ENCODE peak calls at places on chromosomes 7 and 10, in eight cellular contexts. H is neural progenitor cell, J is HCT116, B is GM23248, N is hepatocyte, T is fibroblast of lung, W is endothelial cell of umbilical vein, S is GM12878. V is an unnamed sample.
A peak's percentile ranks its signal among the peaks of the same experiment; 100 is the strongest.

GRCh38 chr10:44240766-44241165 is 144.1 kb downstream of the CXCL12 start:
- DNase-seq in B (peak; percentile 64), H (no peak), N (no peak), W (no peak), J (no peak), T (no peak), S (no peak), V (no peak)

GRCh38 chr10:78899996-78900714 is 168.6 kb upstream of the ZMIZ1 start:
- DNase-seq in H (no peak), B (no peak), T (no peak), J (no peak), N (peak; percentile 61), S (no peak), W (no peak), V (no peak)

GRCh38 chr7:79936281-79936983 is 198.2 kb upstream of the GNAI1 start:
- DNase-seq in B (no peak), J (no peak), T (no peak), S (no peak), N (no peak), W (no peak), H (no peak), V (peak; percentile 13)

GRCh38 chr10:42552188-42553063 is 85.9 kb downstream of the ZNF33B start:
- DNase-seq in B (peak; percentile 99), N (peak; percentile 98), H (peak; percentile 99), W (peak; percentile 98), J (peak; percentile 95), T (peak; percentile 97), S (peak; percentile 89), V (peak; percentile 99)

GRCh38 chr10:86295791-86296190 is 70.8 kb downstream of the GRID1 start:
- DNase-seq in N (no peak), B (no peak), S (no peak), J (no peak), W (no peak), H (no peak), T (no peak), V (no peak)

GRCh38 chr7:54345746-54346145 is 196.4 kb upstream of the VSTM2A start:
- DNase-seq in T (no peak), J (no peak), S (no peak), H (no peak), N (no peak), W (no peak), B (no peak), V (no peak)

GRCh38 chr7:4531236-4531635 is 150.9 kb upstream of the FOXK1 start:
- DNase-seq in H (no peak), T (no peak), B (no peak), N (no peak), S (no peak), J (no peak), W (no peak), V (no peak)

GRCh38 chr7:139853576-139854511 is 24.8 kb downstream of the TBXAS1 start:
- DNase-seq in T (peak; percentile 90), H (no peak), J (no peak), S (no peak), N (no peak), B (peak; percentile 92), W (no peak), V (peak; percentile 17)

GRCh38 chr7:156282816-156283215 is 357.8 kb upstream of the RNF32 start:
- DNase-seq in J (no peak), T (no peak), B (no peak), H (no peak), S (no peak), W (no peak), N (no peak), V (no peak)

GRCh38 chr10:104350146-104350635 is 3.4 kb upstream of the CFAP58 start:
- DNase-seq in S (peak; percentile 53), J (peak; percentile 70), W (peak; percentile 79), N (peak; percentile 74), B (peak; percentile 86), T (peak; percentile 85), H (peak; percentile 70), V (peak; percentile 72)

GRCh38 chr10:103630156-103630555 is 136.7 kb downstream of the NEURL1 start:
- DNase-seq in T (no peak), W (no peak), S (no peak), H (no peak), B (no peak), N (no peak), J (no peak), V (no peak)

GRCh38 chr7:75876126-75876881 is 2.5 kb upstream of the RHBDD2 start:
- DNase-seq in T (no peak), S (no peak), B (no peak), W (no peak), J (no peak), N (no peak), H (no peak), V (no peak)

GRCh38 chr10:88190123-88190522 is 326.7 kb downstream of the PTEN start:
- DNase-seq in W (no peak), H (no peak), T (no peak), J (no peak), B (no peak), S (no peak), N (no peak), V (no peak)

GRCh38 chr7:115183431-115184057 is 261.6 kb downstream of the MDFIC start:
- DNase-seq in T (no peak), W (no peak), H (no peak), B (no peak), S (no peak), J (no peak), N (no peak), V (no peak)

GRCh38 chr10:61992683-61993629 is 91.5 kb downstream of the ARID5B start:
- DNase-seq in W (peak; percentile 78), J (no peak), T (peak; percentile 98), N (peak; percentile 58), B (peak; percentile 93), H (no peak), S (peak; percentile 42), V (peak; percentile 50)

GRCh38 chr10:47026301-47027107 is 115.3 kb downstream of the PTPN20 start:
- DNase-seq in H (no peak), T (no peak), B (no peak), W (no peak), S (no peak), N (no peak), J (no peak), V (no peak)

GRCh38 chr10:124975977-124976514 is 34.1 kb downstream of the ZRANB1 start:
- DNase-seq in J (no peak), B (no peak), S (peak; percentile 48), H (no peak), W (peak; percentile 64), N (no peak), T (no peak), V (no peak)

GRCh38 chr7:92255308-92255707 is 9.5 kb downstream of the ANKIB1 start:
- DNase-seq in H (no peak), N (no peak), J (no peak), T (peak; percentile 91), B (peak; percentile 95), W (no peak), S (no peak), V (peak; percentile 59)

GRCh38 chr10:79176949-79177602 is 108.3 kb downstream of the ZMIZ1 start:
- DNase-seq in N (no peak), H (no peak), T (peak; percentile 20), J (no peak), S (no peak), W (peak; percentile 95), B (peak; percentile 66), V (no peak)

DNA sequence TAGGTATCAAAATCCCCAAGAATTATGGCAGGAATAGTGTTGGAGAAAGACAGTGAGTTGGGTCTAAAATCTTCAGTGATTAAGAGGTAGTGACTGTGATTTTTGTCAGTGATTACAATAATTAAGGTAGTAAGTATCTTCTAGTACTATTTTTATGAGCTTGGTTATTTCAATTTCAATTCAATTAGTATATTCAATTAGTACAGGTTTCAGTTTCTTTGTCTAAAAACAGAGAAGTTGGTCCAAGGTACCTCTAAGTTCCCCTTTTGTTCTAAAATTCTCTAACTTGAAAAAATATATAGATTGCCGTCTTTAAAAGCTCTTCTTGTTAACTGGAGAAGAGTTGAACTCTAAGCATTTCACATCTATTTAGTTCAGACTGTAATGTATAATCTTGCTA is 82.9 kb downstream of the OTUD1 start:
- DNase-seq in B (no peak), T (no peak), N (no peak), H (no peak), W (no peak), S (no peak), J (no peak), V (no peak)
- H2AFZ ChIP-seq in B (no peak overlapping the region), T (no peak overlapping the region), N (no peak overlapping the region), H (no peak overlapping the region), W (no peak overlapping the region), S (no peak overlapping the region), J (no peak overlapping the region), V (no peak overlapping the region)

GRCh38 chr7:25385731-25386136 is 157.4 kb upstream of the NPVF start:
- DNase-seq in J (no peak), S (no peak), N (no peak), H (no peak), B (no peak), T (no peak), W (no peak), V (no peak)
- H2AFZ ChIP-seq in J (no peak overlapping the region), S (no peak overlapping the region), N (no peak overlapping the region), H (no peak overlapping the region), B (no peak overlapping the region), T (no peak overlapping the region), W (no peak overlapping the region), V (no peak overlapping the region)

DNA sequence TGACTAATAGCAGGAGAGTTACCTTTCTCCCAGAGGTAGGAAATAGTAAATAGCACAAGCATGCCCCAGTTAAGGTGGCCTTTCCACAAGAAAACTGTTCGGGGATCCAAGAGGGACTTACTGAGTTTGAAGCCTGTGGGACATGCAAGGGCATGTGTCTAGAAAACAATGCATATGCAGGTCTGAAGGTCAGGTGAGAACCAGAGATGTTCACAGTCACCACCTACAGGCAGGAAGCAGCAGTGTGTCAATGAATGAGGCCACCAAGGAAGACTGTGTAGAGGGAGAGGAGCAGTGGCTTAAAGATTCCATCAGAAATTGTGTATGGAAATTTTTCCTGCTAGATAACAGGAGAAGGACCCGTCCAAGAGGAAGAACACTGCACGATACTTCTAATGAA is 66.0 kb downstream of the CALD1 start:
- DNase-seq in W (no peak), H (no peak), T (no peak), J (peak; percentile 38), B (no peak), S (peak; percentile 7), N (no peak), V (peak; percentile 35)
- H2AFZ ChIP-seq in W (no peak overlapping the region), H (no peak overlapping the region), T (no peak overlapping the region), J (peak overlapping the region; percentile 34), B (no peak overlapping the region), S (peak overlapping the region; percentile 16), N (no peak overlapping the region), V (no peak overlapping the region)

DNA sequence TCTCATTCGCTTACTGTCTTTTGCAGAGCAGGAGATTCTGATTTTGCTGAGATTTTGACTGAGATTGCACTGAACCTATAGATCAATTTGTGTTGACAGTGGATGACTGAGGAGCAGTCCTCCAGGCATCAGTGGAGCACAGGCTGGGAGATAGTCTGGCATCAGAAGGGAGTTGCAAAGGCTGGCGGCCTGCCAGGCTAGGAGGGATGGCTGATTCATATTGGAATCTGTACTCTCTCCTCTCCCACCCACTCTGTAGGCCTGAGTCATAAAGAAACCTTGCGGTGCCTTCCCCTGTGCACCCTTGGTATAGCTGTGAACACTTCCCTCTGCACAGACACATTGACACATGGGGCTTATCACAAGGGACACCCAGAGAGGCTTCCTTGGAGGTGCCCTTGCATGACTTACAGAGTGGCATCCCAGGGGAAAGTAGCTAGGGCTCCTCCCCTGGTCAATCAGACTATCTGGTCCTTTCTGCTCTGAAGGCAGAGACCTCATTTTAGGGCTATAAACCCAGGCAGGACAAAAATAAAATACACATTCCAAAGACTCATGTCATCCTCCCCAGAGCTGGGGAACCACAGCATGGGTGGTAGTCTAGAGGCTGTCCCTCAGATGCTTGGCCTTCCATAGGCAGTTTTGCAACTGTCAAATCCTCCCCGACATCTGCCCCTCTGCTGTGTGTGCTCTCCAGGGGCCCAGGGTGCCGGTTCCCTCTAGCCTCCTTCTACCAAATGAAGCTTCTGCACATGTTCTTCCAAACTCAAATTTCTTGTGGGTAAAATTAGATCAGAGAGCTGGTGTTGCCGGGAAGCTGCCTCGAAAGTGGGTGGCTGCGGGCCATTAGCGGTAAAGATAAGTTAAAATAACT is 37.4 kb upstream of the EEPD1 start:
- DNase-seq in N (peak; percentile 92), B (peak; percentile 99), T (peak; percentile 92), J (peak; percentile 90), H (no peak), S (peak; percentile 79), W (peak; percentile 65), V (peak; percentile 97)
- H2AFZ ChIP-seq in N (no peak overlapping the region), B (peak overlapping the region; percentile 36), T (no peak overlapping the region), J (peak overlapping the region; percentile 82), H (no peak overlapping the region), S (no peak overlapping the region), W (no peak overlapping the region), V (peak overlapping the region; percentile 32)

V was measured in PC-3.